ENCODE peak calls at places on chromosomes 4 and X, in ten cellular contexts. B is NCI-H1105; K is T-cell; D is NCI-H1092; H is Calu3; W is EH; R is Right ventricle myocardium inferior; E is AG10803; X is stimulated activated CD8-positive, alpha-beta memory T cell treated with anti-CD3 and anti-CD28 coated beads, Interleukin-12 subunit alpha, Interleukin-12 subunit beta, amount 100 ng/mL, for 4 hours; A is NCI-H2029 treated with DMSO at 0.1 percent for 48 hours. G is an unnamed sample.

GRCh38 chrX:122770581-122770980 is 413.5 kb upstream of the GRIA3 start:
- DNase-seq in B (peak; percentile 68), K (no peak), D (no peak), H (no peak), W (peak; percentile 11), R (no peak), E (no peak), X (no peak), A (no peak), G (no peak)

GRCh38 chr4:168028970-168029610 is 63.2 kb upstream of the ANXA10 start:
- DNase-seq in B (no peak), K (no peak), D (no peak), H (no peak), W (peak; percentile 59), R (no peak), E (no peak), X (no peak), A (no peak), G (no peak)

GRCh38 chr4:124936427-124936826 is 223.9 kb upstream of the ANKRD50 start:
- DNase-seq in B (peak; percentile 47), K (no peak), D (peak; percentile 93), H (no peak), W (peak; percentile 56), R (no peak), E (peak; percentile 66), X (no peak), A (peak; percentile 83), G (no peak)

GRCh38 chrX:1215123-1215823 is 2.8 kb upstream of the CRLF2 start:
- DNase-seq in B (no peak), K (no peak), D (no peak), H (no peak), W (no peak), R (no peak), E (no peak), X (no peak), A (no peak), G (no peak)

GRCh38 chr4:188428935-188429334 is 289.7 kb downstream of the TRIML1 start:
- DNase-seq in B (peak; percentile 16), K (no peak), D (peak; percentile 64), H (no peak), W (no peak), R (no peak), E (no peak), X (no peak), A (peak; percentile 51), G (no peak)

GRCh38 chrX:97159916-97160800 is 276.4 kb downstream of the RPA4 start:
- DNase-seq in B (no peak), K (no peak), D (no peak), H (peak; percentile 33), W (no peak), R (no peak), E (no peak), X (no peak), A (no peak), G (no peak)

GRCh38 chrX:53159184-53159583 is 65.2 kb downstream of the KANTR start:
- DNase-seq in B (no peak), K (no peak), D (no peak), H (no peak), W (no peak), R (no peak), E (no peak), X (no peak), A (no peak), G (no peak)

GRCh38 chr4:78033859-78034258 is 23.3 kb upstream of the FRAS1 start:
- DNase-seq in B (no peak), K (no peak), D (no peak), H (no peak), W (no peak), R (no peak), E (no peak), X (no peak), A (no peak), G (no peak)

GRCh38 chrX:107935664-107936433 is 46.3 kb downstream of the TEX13B start:
- DNase-seq in B (no peak), K (no peak), D (no peak), H (peak; percentile 21), W (peak; percentile 19), R (no peak), E (no peak), X (no peak), A (no peak), G (no peak)

GRCh38 chr4:102663073-102663472 is 97.7 kb downstream of the MANBA start:
- DNase-seq in B (no peak), K (no peak), D (no peak), H (no peak), W (peak; percentile 92), R (no peak), E (peak; percentile 79), X (no peak), A (no peak), G (no peak)

GRCh38 chr4:15436515-15436914 is 8.7 kb downstream of the C1QTNF7 start:
- DNase-seq in B (peak; percentile 29), K (no peak), D (peak; percentile 22), H (no peak), W (peak; percentile 59), R (no peak), E (peak; percentile 34), X (no peak), A (no peak), G (no peak)

GRCh38 chr4:152990471-152991131 is 54.5 kb downstream of the FHDC1 start:
- DNase-seq in B (no peak), K (no peak), D (no peak), H (no peak), W (no peak), R (no peak), E (no peak), X (no peak), A (no peak), G (no peak)

GRCh38 chrX:151982217-151982616 is 7.7 kb upstream of the GABRE start:
- DNase-seq in B (peak; percentile 27), K (no peak), D (no peak), H (peak; percentile 20), W (peak; percentile 90), R (no peak), E (peak; percentile 85), X (no peak), A (peak; percentile 16), G (no peak)